ENCODE peak calls at places on chromosomes 4 and X, in five cellular contexts. N, A, P, D and C are unnamed samples.

GRCh38 chr4:150244600-150244999 is 166.4 kb downstream of the DCLK2 start:
- DNase-seq in N (no peak), A (peak), P (peak), D (no peak), C (no peak)

GRCh38 chr4:16750882-16751642 is 147.4 kb downstream of the LDB2 start:
- DNase-seq in N (no peak), A (no peak), P (peak), D (no peak), C (no peak)

GRCh38 chr4:54233697-54234496 is 4.8 kb downstream of the PDGFRA start:
- DNase-seq in N (peak), A (peak), P (peak), D (peak), C (peak)

GRCh38 chrX:115560211-115560977 is 580 bp upstream of the PLS3 start:
- DNase-seq in N (peak), A (no peak), P (peak), D (no peak), C (no peak)

GRCh38 chr4:118765399-118765798 is 70.5 kb downstream of the SEC24D start:
- DNase-seq in N (no peak), A (peak), P (peak), D (no peak), C (no peak)

GRCh38 chr4:32042486-32042885 is 1322.3 kb downstream of the PCDH7 start:
- DNase-seq in N (no peak), A (no peak), P (no peak), D (no peak), C (no peak)

GRCh38 chr4:82613111-82613510 is 51.3 kb upstream of the TMEM150C start:
- DNase-seq in N (no peak), A (no peak), P (no peak), D (no peak), C (no peak)

GRCh38 chrX:79078114-79078513 is 66.4 kb upstream of the GPR174 start:
- DNase-seq in N (no peak), A (no peak), P (no peak), D (no peak), C (no peak)

GRCh38 chr4:13888112-13888511 is 260.6 kb upstream of the BOD1L1 start:
- DNase-seq in N (no peak), A (peak), P (peak), D (no peak), C (no peak)

GRCh38 chrX:136656596-136656995 is 8.6 kb downstream of the CD40LG start:
- DNase-seq in N (no peak), A (no peak), P (no peak), D (no peak), C (no peak)

GRCh38 chr4:37762294-37763163 is 64.0 kb upstream of the PGM2 start:
- DNase-seq in N (no peak), A (peak), P (peak), D (peak), C (no peak)

GRCh38 chrX:2928127-2928582 is 984 bp downstream of the ARSD start:
- DNase-seq in N (peak), A (no peak), P (no peak), D (no peak), C (peak)

GRCh38 chr4:2217726-2218125 is 24.2 kb downstream of the HAUS3 start:
- DNase-seq in N (no peak), A (no peak), P (peak), D (no peak), C (no peak)

GRCh38 chrX:134971926-134972325 is 18.9 kb upstream of the SMIM10 start:
- DNase-seq in N (no peak), A (no peak), P (no peak), D (no peak), C (no peak)

GRCh38 chrX:150212672-150213480 is 150.2 kb upstream of the MAMLD1 start:
- DNase-seq in N (peak), A (no peak), P (peak), D (no peak), C (peak)

GRCh38 chr4:99722006-99722405 is 64.4 kb upstream of the C4orf54 start:
- DNase-seq in N (no peak), A (no peak), P (peak), D (no peak), C (no peak)

GRCh38 chr4:99404595-99405287 is 30.4 kb downstream of the ADH7 start:
- DNase-seq in N (no peak), A (peak), P (peak), D (peak), C (no peak)

GRCh38 chrX:109336141-109336540 is 145.7 kb downstream of the GUCY2F start:
- DNase-seq in N (no peak), A (no peak), P (no peak), D (no peak), C (no peak)

GRCh38 chrX:151974336-151975227 is at the start of gene GABRE:
- DNase-seq in N (no peak), A (no peak), P (no peak), D (peak), C (peak)

GRCh38 chr4:61511716-61512488 is 311.8 kb downstream of the ADGRL3 start:
- DNase-seq in N (no peak), A (peak), P (peak), D (no peak), C (no peak)
- TF ChIP-seq CTCF in N (no peak), A (no peak), P (no peak), D (no peak), C (no peak)

GRCh38 chrX:107823042-107823441 is 2.6 kb upstream of the MID2 start:
- DNase-seq in N (no peak), A (no peak), P (no peak), D (no peak), C (no peak)
- TF ChIP-seq CTCF in N (no peak), A (no peak), P (no peak), D (no peak), C (no peak)

DNA sequence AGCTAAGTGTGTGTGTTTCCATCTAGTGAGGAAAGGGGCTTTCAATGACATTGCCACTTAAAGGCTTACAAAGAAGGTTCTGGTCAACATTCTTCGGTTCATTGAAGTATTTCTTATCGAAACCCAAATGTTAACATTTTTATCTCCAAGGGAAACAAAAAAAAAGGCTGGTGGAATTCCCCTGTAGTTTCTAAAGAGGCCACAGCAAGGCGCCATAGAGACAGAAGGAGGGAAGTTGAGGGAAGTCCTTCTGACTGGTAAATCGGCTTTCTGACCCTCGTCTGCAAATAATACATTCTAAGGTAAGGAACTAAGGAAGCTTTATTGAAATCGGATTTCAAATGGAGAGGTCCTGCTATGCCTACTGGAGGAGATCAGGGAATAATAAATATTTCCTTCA is 1.7 kb upstream of the ZFP42 start:
- DNase-seq in N (no peak), A (peak), P (no peak), D (peak), C (peak)
- TF ChIP-seq CTCF in N (no peak), A (peak), P (no peak), D (no peak), C (peak)

DNA sequence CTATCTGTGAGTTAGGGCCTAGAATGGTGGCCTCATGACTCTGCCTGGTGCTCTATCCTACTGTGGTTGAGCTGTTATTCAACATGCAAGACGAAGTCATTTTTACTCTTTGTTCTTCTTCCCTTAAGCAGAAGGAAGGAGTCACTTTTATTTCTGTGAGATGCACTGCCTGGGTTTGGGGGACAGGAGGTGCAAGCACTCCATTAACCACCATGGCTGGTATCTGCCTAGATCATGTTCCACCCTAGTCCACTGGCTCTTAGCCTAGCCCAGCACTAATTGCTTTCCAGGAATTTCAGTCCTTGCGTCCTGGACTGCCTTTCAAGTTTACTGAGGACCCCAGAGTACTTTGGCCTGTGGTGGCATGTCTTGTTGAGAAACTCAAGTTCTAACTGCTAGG is 1182.7 kb downstream of the FSTL5 start:
- DNase-seq in N (no peak), A (no peak), P (no peak), D (no peak), C (no peak)
- TF ChIP-seq CTCF in N (no peak), A (no peak), P (no peak), D (no peak), C (no peak)

GRCh38 chr4:144954224-144954623 is 143.8 kb downstream of the ANAPC10 start:
- DNase-seq in N (no peak), A (no peak), P (no peak), D (no peak), C (no peak)

GRCh38 chr4:144955104-144955503 is 142.9 kb downstream of the ANAPC10 start:
- DNase-seq in N (no peak), A (no peak), P (no peak), D (no peak), C (no peak)
- TF ChIP-seq CTCF in N (no peak), A (no peak), P (no peak), D (no peak), C (no peak)

DNA sequence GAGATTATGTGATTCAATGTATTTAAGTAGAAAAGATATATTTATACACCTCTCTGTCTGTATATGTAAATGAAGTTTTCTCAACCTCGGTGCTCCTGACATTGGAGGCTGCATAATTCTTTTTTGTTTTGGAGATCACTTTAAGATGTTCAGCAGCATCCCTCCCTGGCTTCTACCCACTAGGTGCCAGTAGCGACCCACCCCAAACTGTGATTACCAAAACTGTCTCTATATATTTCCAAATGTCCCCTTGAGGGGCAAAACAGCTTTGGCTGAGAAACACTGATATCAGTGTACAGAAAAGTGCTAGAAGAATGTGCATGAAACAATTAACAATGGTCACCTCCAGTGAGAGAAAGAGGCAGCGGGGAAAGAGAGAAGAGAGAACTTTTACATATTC is 51.2 kb downstream of the DCX start:
- DNase-seq in N (no peak), A (no peak), P (no peak), D (no peak), C (no peak)
- TF ChIP-seq CTCF in N (no peak), A (no peak), P (no peak), D (no peak), C (no peak)

GRCh38 chr4:67674098-67674497 is 26.9 kb downstream of the UBA6 start:
- DNase-seq in N (no peak), A (no peak), P (no peak), D (no peak), C (no peak)
- TF ChIP-seq CTCF in N (no peak), A (no peak), P (no peak), D (no peak), C (peak)

GRCh38 chrX:100408643-100409315 is 1.3 kb downstream of the PCDH19 start:
- DNase-seq in N (no peak), A (no peak), P (no peak), D (no peak), C (no peak)
- TF ChIP-seq CTCF in N (no peak), A (no peak), P (no peak), D (no peak), C (no peak)